ENCODE peak calls at places on chromosome 4, in six cellular contexts. X is endothelial cell; O is astrocyte of the spinal cord; S is AG09309; V is CD4-positive, alpha-beta T cell; T is progenitor cell of endocrine pancreas. N is an unnamed sample.
A peak's percentile ranks its signal among the peaks of the same experiment; 100 is the strongest.

GRCh38 chr4:72390409-72390808 is 178.6 kb downstream of the ADAMTS3 start:
- DNase-seq in T (no peak), O (peak; percentile 61), V (no peak), S (no peak), X (no peak), N (no peak)

GRCh38 chr4:183588169-183588675 is 70.8 kb downstream of the RWDD4 start:
- DNase-seq in T (no peak), V (no peak), X (no peak), S (peak; percentile 59), O (no peak), N (no peak)

GRCh38 chr4:152424980-152425379 is 110.9 kb downstream of the FBXW7 start:
- DNase-seq in S (no peak), T (no peak), V (no peak), O (no peak), X (no peak), N (no peak)

GRCh38 chr4:43316813-43317212 is 424.3 kb downstream of the GRXCR1 start:
- DNase-seq in X (no peak), O (peak; percentile 56), S (no peak), T (no peak), V (no peak), N (no peak)

GRCh38 chr4:87717276-87718031 is 67.4 kb downstream of the DMP1 start:
- DNase-seq in S (no peak), O (peak; percentile 65), X (no peak), V (no peak), T (no peak), N (no peak)

GRCh38 chr4:75995727-75996126 is 5.0 kb upstream of the SDAD1 start:
- DNase-seq in O (peak; percentile 60), V (no peak), X (no peak), T (no peak), S (peak; percentile 16), N (no peak)

GRCh38 chr4:185039508-185040273 is 21.4 kb downstream of the HELT start:
- DNase-seq in O (peak; percentile 73), X (peak; percentile 57), V (peak; percentile 7), S (peak; percentile 10), T (no peak), N (peak; percentile 3)

GRCh38 chr4:133498149-133498548 is 349.1 kb downstream of the PCDH10 start:
- DNase-seq in S (no peak), V (no peak), O (peak; percentile 5), X (no peak), T (no peak), N (no peak)

GRCh38 chr4:107379054-107379869 is 340.8 kb downstream of the PAPSS1 start:
- DNase-seq in X (no peak), S (peak; percentile 4), T (no peak), O (peak; percentile 80), V (no peak), N (no peak)

GRCh38 chr4:53441564-53441963 is 64.1 kb downstream of the FIP1L1 start:
- DNase-seq in S (no peak), T (no peak), O (no peak), X (no peak), V (no peak), N (no peak)
- TF ChIP-seq CTCF in S (no peak), T (no peak), O (no peak), X (no peak), V (no peak), N (no peak)

GRCh38 chr4:168551945-168552695 is 55.3 kb downstream of the PALLD start:
- DNase-seq in S (no peak), V (no peak), O (no peak), X (no peak), T (no peak), N (no peak)
- TF ChIP-seq CTCF in S (no peak), V (no peak), O (no peak), X (no peak), T (no peak), N (no peak)

GRCh38 chr4:159191989-159192388 is 89.1 kb downstream of the RAPGEF2 start:
- DNase-seq in V (no peak), S (peak; percentile 45), X (no peak), T (no peak), O (peak; percentile 70), N (no peak)
- TF ChIP-seq CTCF in V (no peak), S (peak; percentile 61), X (peak; percentile 46), T (peak; percentile 43), O (peak; percentile 60), N (peak; percentile 48)

GRCh38 chr4:14143892-14144291 is 516.4 kb upstream of the BOD1L1 start:
- DNase-seq in X (no peak), O (no peak), V (no peak), T (no peak), S (no peak), N (no peak)
- TF ChIP-seq CTCF in X (peak; percentile 13), O (peak; percentile 2), V (no peak), T (peak; percentile 21), S (no peak), N (no peak)

N was measured in BJ.